ENCODE peak calls at places on chromosomes 4 and X, in nine cellular contexts. V, G, X, S, B, A, R, L and Z are unnamed samples.
A peak's percentile ranks its signal among the peaks of the same experiment; 100 is the strongest.

GRCh38 chr4:22514001-22514400 is 1.9 kb downstream of the ADGRA3 start:
- DNase-seq in V (peak; percentile 6), G (no peak), X (no peak), S (no peak), B (no peak), A (no peak), R (no peak), L (no peak), Z (no peak)

GRCh38 chr4:59091376-59092142 is 1981.4 kb upstream of the IGFBP7 start:
- DNase-seq in V (no peak), G (no peak), X (no peak), S (no peak), B (no peak), A (no peak), R (no peak), L (no peak), Z (no peak)

GRCh38 chr4:5988086-5988845 is 30.0 kb downstream of the C4orf50 start:
- DNase-seq in V (no peak), G (no peak), X (no peak), S (peak; percentile 17), B (no peak), A (no peak), R (no peak), L (no peak), Z (no peak)

GRCh38 chr4:186486172-186486571 is 69.2 kb downstream of the MTNR1A start:
- DNase-seq in V (no peak), G (no peak), X (no peak), S (no peak), B (no peak), A (no peak), R (no peak), L (no peak), Z (no peak)

GRCh38 chr4:40831462-40831861 is 81.7 kb downstream of the NSUN7 start:
- DNase-seq in V (no peak), G (no peak), X (no peak), S (no peak), B (no peak), A (no peak), R (no peak), L (no peak), Z (no peak)

GRCh38 chr4:118865091-118865708 is 23.5 kb upstream of the SYNPO2 start:
- DNase-seq in V (peak; percentile 49), G (no peak), X (peak; percentile 22), S (peak; percentile 52), B (no peak), A (peak; percentile 64), R (no peak), L (no peak), Z (peak; percentile 53)

GRCh38 chr4:102535398-102536082 is 34.4 kb downstream of the NFKB1 start:
- DNase-seq in V (no peak), G (no peak), X (no peak), S (no peak), B (no peak), A (no peak), R (peak; percentile 8), L (no peak), Z (no peak)

GRCh38 chr4:112075129-112075753 is 70.0 kb upstream of the FAM241A start:
- DNase-seq in V (peak; percentile 22), G (no peak), X (no peak), S (no peak), B (no peak), A (peak; percentile 67), R (peak; percentile 4), L (no peak), Z (no peak)

GRCh38 chr4:129167640-129168260 is 71.8 kb downstream of the C4orf33 start:
- DNase-seq in V (no peak), G (no peak), X (no peak), S (no peak), B (no peak), A (no peak), R (no peak), L (no peak), Z (no peak)

GRCh38 chr4:116599859-116600258 is 485.5 kb downstream of the TRAM1L1 start:
- DNase-seq in V (no peak), G (no peak), X (no peak), S (no peak), B (no peak), A (no peak), R (no peak), L (peak; percentile 16), Z (no peak)

GRCh38 chr4:16772366-16772850 is 126.0 kb downstream of the LDB2 start:
- DNase-seq in V (no peak), G (no peak), X (no peak), S (no peak), B (no peak), A (no peak), R (no peak), L (no peak), Z (no peak)

GRCh38 chr4:70601422-70602039 is 9.5 kb downstream of the AMBN start:
- DNase-seq in V (peak; percentile 6), G (peak; percentile 2), X (peak; percentile 23), S (peak; percentile 53), B (peak; percentile 35), A (peak; percentile 79), R (peak; percentile 7), L (peak; percentile 18), Z (peak; percentile 63)

GRCh38 chrX:27910412-27910811 is 70.8 kb downstream of the DCAF8L1 start:
- DNase-seq in V (no peak), G (no peak), X (no peak), S (no peak), B (no peak), A (no peak), R (no peak), L (no peak), Z (no peak)

GRCh38 chrX:2500091-2500680 is 590 bp downstream of the DHRSX start:
- DNase-seq in V (peak; percentile 62), G (peak; percentile 61), X (no peak), S (peak; percentile 30), B (peak; percentile 27), A (no peak), R (peak; percentile 67), L (no peak), Z (peak; percentile 91)

DNA sequence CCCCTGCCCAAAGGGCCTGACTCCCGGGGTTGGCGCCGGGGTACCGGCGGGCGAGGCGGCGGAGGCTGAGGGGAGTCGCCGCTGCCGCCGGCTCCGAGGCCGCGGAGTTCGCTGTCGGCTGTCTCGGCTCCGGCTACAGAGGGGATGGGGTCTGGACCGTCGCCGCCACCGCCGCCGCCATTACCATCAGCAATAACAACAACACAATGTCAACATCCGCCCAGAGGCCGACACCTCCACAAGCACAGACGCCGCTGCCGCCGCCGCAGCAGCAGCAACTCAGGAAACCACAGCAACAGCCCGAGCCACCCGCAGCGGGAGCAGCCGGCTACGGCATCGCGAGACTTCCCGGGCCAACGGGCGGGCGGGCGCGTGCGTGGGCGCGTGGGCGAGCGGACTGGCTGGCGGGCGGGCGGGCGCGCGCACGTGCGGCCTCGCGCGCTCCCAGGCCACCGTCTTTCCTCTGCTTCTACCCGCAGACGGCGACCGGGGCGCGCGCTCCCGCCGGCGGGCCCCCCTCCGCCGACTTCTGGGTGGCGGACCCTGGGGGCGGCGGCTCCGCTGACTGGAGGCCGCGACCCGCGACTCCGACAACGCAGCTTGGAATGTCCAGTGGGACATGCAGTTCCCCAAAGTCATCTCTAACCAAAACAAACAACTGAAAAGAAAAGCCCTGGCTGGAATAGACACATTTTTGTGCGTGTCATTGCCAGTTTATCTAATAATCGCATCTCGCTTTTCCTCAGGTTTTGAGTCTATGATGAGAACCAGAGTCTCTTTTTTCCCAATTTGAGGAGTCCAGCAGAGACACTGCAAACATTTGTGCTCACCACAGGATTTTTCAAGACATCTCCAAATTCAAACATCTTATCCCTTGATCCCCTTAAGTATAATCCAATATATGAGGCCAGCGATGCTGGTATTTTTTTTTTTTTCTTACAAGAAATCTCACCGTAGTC is at the start of gene CHIC2:
- DNase-seq in V (peak; percentile 63), G (peak; percentile 76), X (peak; percentile 93), S (peak; percentile 96), B (peak; percentile 94), A (peak; percentile 77), R (peak; percentile 58), L (peak; percentile 86), Z (peak; percentile 98)
- TF ChIP-seq POLR2A in V (peak; percentile 66), G (peak; percentile 81), X (peak; percentile 90), S (no peak), B (peak; percentile 91), A (peak; percentile 72), R (peak; percentile 93), L (peak; percentile 76), Z (peak; percentile 98)

DNA sequence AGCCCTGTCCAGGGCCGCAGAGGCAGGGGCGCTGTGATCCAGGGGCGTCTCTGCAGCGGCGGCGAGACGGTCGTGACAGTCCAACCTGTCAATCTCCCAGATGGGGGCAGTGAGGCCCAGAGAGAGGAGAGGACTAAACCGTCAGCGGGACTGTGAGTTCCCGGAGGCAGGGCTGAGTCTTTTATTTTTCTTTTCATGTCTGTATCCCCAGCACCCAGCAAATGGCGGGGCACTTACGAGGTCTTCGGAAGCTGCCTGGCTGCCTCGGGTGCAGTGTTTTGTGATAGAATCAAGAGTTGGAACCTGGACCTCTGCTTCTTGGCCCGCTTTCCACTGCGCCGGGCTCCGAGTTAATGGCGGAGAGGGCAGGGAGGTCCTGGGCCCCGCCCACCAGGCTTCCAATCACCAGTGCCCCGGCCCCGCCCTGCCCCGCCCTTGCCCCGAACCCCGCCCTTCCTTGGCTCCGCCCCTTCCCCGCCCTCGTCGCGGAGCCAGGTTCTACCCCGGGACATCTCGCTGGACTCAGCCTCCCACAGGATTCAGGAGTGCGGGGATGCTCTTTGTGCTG is 35.3 kb upstream of the GRPEL1 start:
- DNase-seq in V (peak; percentile 86), G (peak; percentile 95), X (peak; percentile 87), S (peak; percentile 94), B (peak; percentile 89), A (peak; percentile 60), R (peak; percentile 82), L (peak; percentile 95), Z (peak; percentile 92)
- TF ChIP-seq POLR2A in V (peak; percentile 55), G (peak; percentile 66), X (peak; percentile 50), S (no peak), B (peak; percentile 79), A (peak; percentile 79), R (peak; percentile 49), L (peak; percentile 44), Z (no peak)

DNA sequence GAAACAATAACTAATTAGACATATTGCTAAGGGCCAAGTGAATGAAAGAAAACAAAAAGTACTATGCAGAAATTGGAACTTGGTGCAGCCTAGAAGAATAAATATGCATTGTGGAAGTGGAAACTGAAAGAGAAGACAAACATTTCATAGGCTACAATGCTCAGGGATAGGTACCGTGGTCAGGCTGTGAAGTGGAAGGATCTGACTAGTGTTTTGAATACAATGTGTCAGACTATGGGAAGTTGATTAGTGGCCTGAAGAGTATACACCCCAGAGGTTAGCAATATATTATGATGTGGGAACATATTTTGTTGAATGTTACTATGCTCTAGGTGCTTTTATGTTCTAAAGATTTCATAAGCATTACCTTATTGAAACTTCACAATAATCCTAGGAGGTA is 36.8 kb downstream of the GPRIN3 start:
- DNase-seq in V (no peak), G (no peak), X (no peak), S (no peak), B (no peak), A (no peak), R (no peak), L (no peak), Z (no peak)
- TF ChIP-seq POLR2A in V (no peak), G (no peak), X (no peak), S (no peak), B (no peak), A (no peak), R (no peak), L (no peak), Z (no peak)

DNA sequence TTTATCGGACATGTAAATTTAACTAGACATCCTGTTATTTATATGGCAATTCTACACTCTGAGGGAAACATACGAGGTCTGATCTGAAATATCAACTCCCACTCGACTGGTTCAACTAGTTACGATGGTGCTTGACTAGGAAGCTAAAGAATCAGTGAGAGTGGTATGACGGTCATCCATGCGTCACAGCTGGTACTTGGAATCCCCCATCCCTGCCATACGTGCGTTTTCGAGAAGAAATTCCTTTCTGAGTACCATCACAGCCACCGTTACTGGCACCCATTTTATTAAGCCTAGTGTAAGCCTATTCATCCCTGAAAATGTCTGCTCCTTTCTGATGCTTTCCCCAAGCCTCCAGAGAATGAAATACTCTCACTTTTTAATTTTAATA is 695 bp upstream of the PIGA start:
- DNase-seq in V (peak; percentile 53), G (no peak), X (no peak), S (no peak), B (no peak), A (no peak), R (no peak), L (no peak), Z (peak; percentile 58)
- TF ChIP-seq POLR2A in V (no peak), G (no peak), X (no peak), S (no peak), B (no peak), A (no peak), R (no peak), L (no peak), Z (no peak)